ENCODE peak calls at places on chromosomes 6 and 20, in six cellular contexts. Z, U, G, C, H and Y are unnamed samples.

GRCh38 chr20:22684072-22684762 is 99.8 kb upstream of the FOXA2 start:
- DNase-seq in C (no peak), H (peak), Z (no peak), G (no peak), U (peak), Y (peak)

GRCh38 chr20:35716330-35716729 is 17.1 kb downstream of the ROMO1 start:
- DNase-seq in U (no peak), Z (no peak), G (no peak), C (no peak), H (no peak), Y (no peak)

GRCh38 chr20:45016089-45016641 is 49.9 kb downstream of the STK4 start:
- DNase-seq in G (no peak), H (no peak), Z (no peak), U (no peak), C (no peak), Y (no peak)

GRCh38 chr20:18839507-18840247 is 26.1 kb downstream of the SCP2D1 start:
- DNase-seq in U (no peak), H (no peak), Z (no peak), G (no peak), C (no peak), Y (no peak)

GRCh38 chr6:111482236-111482958 is 621 bp downstream of the REV3L start:
- DNase-seq in H (no peak), G (peak), C (no peak), U (peak), Z (peak), Y (peak)

GRCh38 chr6:42777126-42777822 is 4.6 kb upstream of the BICRAL start:
- DNase-seq in H (no peak), U (no peak), C (no peak), G (no peak), Z (no peak), Y (no peak)

GRCh38 chr6:41648070-41648585 is 9.9 kb downstream of the MDFI start:
- DNase-seq in C (peak), H (no peak), G (no peak), U (no peak), Z (no peak), Y (no peak)

GRCh38 chr6:90074161-90074560 is 179.9 kb downstream of the GJA10 start:
- DNase-seq in H (no peak), G (no peak), C (no peak), U (no peak), Z (no peak), Y (no peak)

GRCh38 chr6:139919107-139920026 is 544.9 kb upstream of the CITED2 start:
- DNase-seq in H (no peak), Z (no peak), G (no peak), U (no peak), C (no peak), Y (no peak)

GRCh38 chr6:21144928-21145327 is 448.6 kb upstream of the SOX4 start:
- DNase-seq in C (no peak), H (no peak), G (no peak), U (no peak), Z (no peak), Y (no peak)

GRCh38 chr6:45351667-45352066 is 23.5 kb downstream of the RUNX2 start:
- DNase-seq in U (no peak), Z (no peak), G (no peak), C (no peak), H (no peak), Y (no peak)